ENCODE peak calls at places on chromosomes 4 and X, in ten cellular contexts. Y, A, L, H, K, M, O, U, T and Z are unnamed samples.

GRCh38 chr4:75895744-75896314 is 6.4 kb downstream of the PPEF2 start:
- DNase-seq in L (peak; percentile 51), H (no peak), O (peak; percentile 40), K (peak; percentile 67), U (no peak), T (no peak), Y (peak; percentile 27), M (no peak), A (no peak), Z (no peak)

GRCh38 chr4:185625503-185625902 is 90.2 kb upstream of the PDLIM3 start:
- DNase-seq in M (no peak), K (no peak), L (no peak), T (no peak), Y (no peak), U (no peak), A (no peak), O (peak; percentile 37), H (no peak), Z (no peak)

GRCh38 chr4:114615435-114615834 is 16.8 kb downstream of the UGT8 start:
- DNase-seq in Y (no peak), O (peak; percentile 56), T (no peak), U (no peak), K (no peak), H (no peak), M (no peak), A (no peak), L (no peak), Z (no peak)

GRCh38 chr4:98833384-98833783 is 95.5 kb downstream of the EIF4E start:
- DNase-seq in L (no peak), Y (no peak), H (no peak), A (no peak), M (no peak), U (no peak), O (no peak), T (no peak), K (no peak), Z (no peak)

GRCh38 chr4:159487284-159487747 is 384.4 kb downstream of the RAPGEF2 start:
- DNase-seq in M (no peak), O (peak; percentile 35), A (peak; percentile 51), T (no peak), Y (peak; percentile 67), K (peak; percentile 79), U (peak; percentile 36), H (peak; percentile 5), L (peak; percentile 85), Z (peak; percentile 59)

GRCh38 chrX:52410439-52411394 is 41.9 kb downstream of the XAGE2 start:
- DNase-seq in U (no peak), M (no peak), Y (no peak), A (no peak), T (no peak), K (no peak), O (no peak), L (no peak), H (no peak), Z (no peak)

GRCh38 chr4:185796176-185796575 is 15.8 kb downstream of the SORBS2 start:
- DNase-seq in K (no peak), A (no peak), T (no peak), L (no peak), H (no peak), M (no peak), Y (no peak), U (no peak), O (no peak), Z (no peak)

GRCh38 chrX:43970528-43970927 is 2.7 kb downstream of the NDP start:
- DNase-seq in L (peak; percentile 3), A (no peak), U (no peak), Y (peak; percentile 14), K (no peak), O (no peak), M (no peak), T (no peak), H (no peak), Z (no peak)

GRCh38 chrX:134929813-134930212 is 61.0 kb upstream of the SMIM10 start:
- DNase-seq in L (no peak), U (no peak), Y (no peak), H (no peak), K (peak; percentile 6), A (no peak), T (no peak), O (no peak), M (no peak), Z (no peak)

GRCh38 chrX:40189621-40190020 is 91.9 kb upstream of the BCOR start:
- DNase-seq in O (no peak), L (no peak), A (no peak), Y (no peak), M (no peak), T (no peak), H (no peak), U (no peak), K (no peak), Z (no peak)

GRCh38 chr4:150224896-150225591 is 146.8 kb downstream of the DCLK2 start:
- DNase-seq in A (no peak), L (peak; percentile 88), O (peak; percentile 90), T (no peak), H (no peak), K (no peak), M (no peak), U (peak; percentile 91), Y (peak; percentile 88), Z (no peak)

GRCh38 chr4:137705171-137705783 is 173.0 kb upstream of the PCDH18 start:
- DNase-seq in K (no peak), U (peak; percentile 70), O (no peak), M (no peak), T (no peak), Y (no peak), L (peak; percentile 94), H (no peak), A (no peak), Z (no peak)

GRCh38 chr4:183905593-183906485 is 732 bp downstream of the STOX2 start:
- DNase-seq in O (no peak), H (no peak), A (peak; percentile 46), U (no peak), M (no peak), L (peak; percentile 38), Y (peak; percentile 26), K (no peak), T (no peak), Z (peak; percentile 7)

GRCh38 chr4:140095694-140096482 is 58.1 kb downstream of the MAML3 start:
- DNase-seq in K (peak; percentile 67), U (peak; percentile 69), A (peak; percentile 76), T (no peak), Y (peak; percentile 98), L (peak; percentile 53), O (peak; percentile 55), M (no peak), H (peak; percentile 46), Z (no peak)

GRCh38 chr4:65865489-65865888 is 195.2 kb upstream of the EPHA5 start:
- DNase-seq in L (peak; percentile 25), O (peak; percentile 2), K (peak; percentile 18), A (no peak), T (no peak), Y (peak; percentile 21), M (no peak), U (no peak), H (no peak), Z (no peak)

GRCh38 chr4:169179609-169180526 is 90.9 kb downstream of the SH3RF1 start:
- DNase-seq in H (no peak), A (no peak), U (no peak), T (no peak), M (no peak), O (no peak), K (no peak), Y (no peak), L (peak; percentile 71), Z (no peak)